ENCODE peak calls at places on chromosome 22, in six cellular contexts. P is pancreas, G is WTC11, H is cardiac fibroblast, F is epithelial cell of esophagus, U is activated B cell treated with CpG ODN at 0.5 μM for 24 hours. X is an unnamed sample.

GRCh38 chr22:41021039-41021654 is 70.0 kb downstream of the RBX1 start:
- DNase-seq in P (peak; percentile 22), G (peak; percentile 32), H (no peak), F (no peak), U (no peak), X (no peak)

GRCh38 chr22:50498322-50498861 is 9.1 kb downstream of the LMF2 start:
- DNase-seq in P (peak; percentile 84), G (peak; percentile 85), H (peak; percentile 71), F (peak; percentile 73), U (peak; percentile 38), X (no peak)

GRCh38 chr22:39094717-39095389 is 2.2 kb upstream of the APOBEC3H start:
- DNase-seq in P (no peak), G (no peak), H (no peak), F (no peak), U (no peak), X (no peak)

GRCh38 chr22:39197578-39197977 is 45.1 kb upstream of the CBX7 start:
- DNase-seq in P (no peak), G (no peak), H (no peak), F (no peak), U (no peak), X (no peak)

GRCh38 chr22:48746789-48747425 is 1080.8 kb downstream of the BRD1 start:
- DNase-seq in P (peak; percentile 6), G (no peak), H (no peak), F (no peak), U (no peak), X (peak; percentile 40)

GRCh38 chr22:41264408-41264941 is 21.5 kb downstream of the RANGAP1 start:
- DNase-seq in P (no peak), G (no peak), H (no peak), F (no peak), U (no peak), X (no peak)

GRCh38 chr22:37674951-37675929 is at the start of gene LGALS1:
- DNase-seq in P (peak; percentile 89), G (peak; percentile 81), H (peak; percentile 99), F (peak; percentile 92), U (peak; percentile 60), X (peak; percentile 87)

GRCh38 chr22:17199131-17199731 is 20.0 kb downstream of the ADA2 start:
- DNase-seq in P (no peak), G (peak; percentile 64), H (peak; percentile 49), F (no peak), U (no peak), X (no peak)

GRCh38 chr22:43988116-43988817 is 33.0 kb downstream of the SAMM50 start:
- DNase-seq in P (no peak), G (no peak), H (no peak), F (no peak), U (no peak), X (no peak)

DNA sequence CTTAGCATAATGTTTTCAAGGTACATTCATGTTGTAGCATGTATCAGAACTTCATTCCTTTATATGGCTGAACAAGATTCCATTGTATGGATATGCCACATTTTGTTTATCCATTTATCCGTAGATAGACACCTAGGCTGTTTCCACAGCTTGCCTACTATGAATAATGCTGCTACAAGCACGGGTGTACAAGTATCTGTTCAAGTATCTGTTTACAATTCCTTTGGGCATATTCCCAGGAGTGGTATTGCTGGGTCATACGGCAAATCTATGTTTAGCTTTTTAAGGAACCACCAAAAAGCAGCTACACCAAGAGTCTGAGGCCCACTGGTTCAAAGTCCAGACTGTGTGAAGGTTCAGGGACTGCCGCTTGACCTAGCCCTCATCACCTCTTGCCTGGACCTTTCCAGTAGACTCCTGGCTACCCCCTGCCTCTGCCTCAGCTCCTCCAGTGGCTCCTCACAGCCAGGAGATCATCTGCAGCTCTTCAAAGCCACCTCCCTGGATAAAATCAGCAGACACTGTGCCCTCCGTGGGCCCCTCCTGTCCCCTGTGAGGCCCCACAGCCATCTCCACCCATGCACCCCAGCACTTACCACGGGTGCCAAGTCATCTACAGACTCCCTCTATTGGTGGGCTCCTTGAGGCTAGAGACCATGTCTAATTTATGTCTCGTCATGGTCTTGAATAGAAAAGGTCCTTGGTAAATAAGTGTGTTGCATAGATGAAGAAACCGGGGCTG is 160.3 kb downstream of the MN1 start:
- DNase-seq in P (no peak), G (no peak), H (peak; percentile 14), F (peak; percentile 96), U (no peak), X (no peak)
- TF ChIP-seq CTCF in P (no peak), G (no peak), H (no peak), F (no peak), U (no peak), X (no peak)

GRCh38 chr22:28772633-28773460 is at the start of gene CCDC117:
- DNase-seq in P (peak; percentile 92), G (peak; percentile 94), H (peak; percentile 96), F (peak; percentile 97), U (peak; percentile 87), X (peak; percentile 90)
- TF ChIP-seq CTCF in P (no peak), G (no peak), H (no peak), F (no peak), U (no peak), X (peak; percentile 54)

DNA sequence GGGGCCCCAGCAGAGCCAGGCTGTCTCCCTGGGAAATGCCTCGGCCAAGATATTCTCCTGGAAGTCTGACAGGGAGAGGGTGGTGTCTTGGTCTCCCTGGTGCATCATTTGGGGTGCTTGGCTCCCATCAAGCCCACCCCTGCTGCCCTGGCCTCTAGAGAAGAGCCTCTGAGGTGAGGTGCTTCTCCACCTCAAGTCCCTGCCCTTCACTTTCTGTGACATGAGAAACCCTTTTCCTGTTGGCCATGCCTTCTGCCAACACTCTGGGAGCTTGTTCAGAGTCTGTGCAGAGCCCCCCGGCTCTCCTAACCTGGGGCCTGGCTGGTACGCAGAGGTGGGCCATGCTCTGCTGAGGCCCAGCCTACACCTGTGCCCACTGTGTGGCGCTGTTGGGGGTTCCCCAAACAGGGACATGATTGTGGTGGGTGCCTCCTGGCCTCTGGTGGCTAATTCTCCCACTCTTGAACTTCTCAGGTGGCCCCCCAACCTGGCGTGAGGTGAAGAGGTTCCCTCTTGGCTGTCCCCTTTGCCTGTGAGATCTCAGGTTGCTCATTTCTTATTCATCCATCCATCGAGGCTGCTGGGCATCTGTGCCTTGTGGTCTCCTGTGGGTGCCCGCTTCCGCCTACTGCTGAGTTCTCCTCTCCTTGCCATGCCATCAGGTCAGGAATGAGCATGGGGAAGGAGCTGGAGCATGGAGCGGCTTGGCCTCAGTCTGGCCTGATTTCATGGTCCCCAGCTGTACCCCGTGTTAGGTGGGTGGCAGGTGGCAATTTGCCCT is 19.2 kb upstream of the DGCR8 start:
- DNase-seq in P (no peak), G (peak; percentile 32), H (no peak), F (no peak), U (no peak), X (no peak)
- TF ChIP-seq CTCF in P (no peak), G (no peak), H (no peak), F (no peak), U (no peak), X (no peak)

DNA sequence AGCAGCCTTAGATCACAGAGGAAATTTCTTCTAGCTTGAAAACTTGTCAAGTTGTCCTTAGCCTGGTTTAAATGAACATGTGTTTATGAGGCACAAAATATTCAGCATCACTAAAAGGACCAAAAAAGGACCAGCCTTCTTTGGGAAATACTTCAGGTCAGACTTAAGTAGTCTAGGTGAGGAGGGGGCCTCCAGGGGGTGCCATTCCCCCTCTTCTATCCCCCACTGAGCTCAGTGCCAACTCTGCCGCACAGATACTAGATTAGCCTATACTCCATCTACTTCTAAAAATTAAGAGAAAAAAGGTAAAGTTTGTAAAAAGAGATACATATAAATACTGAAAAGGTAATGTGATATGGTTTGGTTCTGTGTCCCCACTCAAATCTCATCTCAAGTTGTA is 20.6 kb downstream of the CLTCL1 start:
- DNase-seq in P (no peak), G (no peak), H (no peak), F (no peak), U (no peak), X (no peak)
- TF ChIP-seq CTCF in P (no peak), G (no peak), H (no peak), F (no peak), U (no peak), X (no peak)

GRCh38 chr22:47285981-47286380 is 523.5 kb downstream of the TBC1D22A start:
- DNase-seq in P (no peak), G (no peak), H (no peak), F (no peak), U (no peak), X (no peak)
- TF ChIP-seq CTCF in P (no peak), G (no peak), H (no peak), F (no peak), U (no peak), X (no peak)

GRCh38 chr22:31995807-31996206 is 47.3 kb upstream of the SLC5A1 start:
- DNase-seq in P (no peak), G (no peak), H (no peak), F (no peak), U (no peak), X (no peak)

GRCh38 chr22:31998784-31999435 is 44.2 kb upstream of the SLC5A1 start:
- DNase-seq in P (no peak), G (no peak), H (no peak), F (no peak), U (no peak), X (no peak)

GRCh38 chr22:32000171-32000570 is 42.9 kb upstream of the SLC5A1 start:
- DNase-seq in P (no peak), G (no peak), H (no peak), F (no peak), U (no peak), X (no peak)

DNA sequence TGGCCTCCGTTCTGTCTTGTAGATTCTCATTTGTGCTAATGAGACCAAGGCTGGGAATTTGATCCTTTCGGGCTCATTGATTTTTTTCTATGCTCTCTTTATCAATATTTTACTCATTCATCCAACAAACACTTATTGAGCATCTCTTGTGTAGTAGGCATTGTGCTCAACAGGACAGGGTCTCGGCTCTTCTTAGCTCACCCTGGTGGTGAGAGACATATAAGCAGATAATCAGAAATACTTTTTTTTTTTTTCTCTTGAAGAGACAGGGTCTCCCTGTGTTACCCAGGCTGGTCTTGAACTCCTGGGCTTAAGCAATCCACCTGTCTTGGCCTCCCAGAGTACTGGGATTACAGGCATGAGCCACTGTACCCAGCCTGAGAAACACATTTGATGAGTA is 48.0 kb upstream of the SLC5A1 start:
- DNase-seq in P (no peak), G (no peak), H (no peak), F (no peak), U (no peak), X (no peak)
- TF ChIP-seq CTCF in P (no peak), G (no peak), H (peak; percentile 13), F (no peak), U (no peak), X (no peak)

DNA sequence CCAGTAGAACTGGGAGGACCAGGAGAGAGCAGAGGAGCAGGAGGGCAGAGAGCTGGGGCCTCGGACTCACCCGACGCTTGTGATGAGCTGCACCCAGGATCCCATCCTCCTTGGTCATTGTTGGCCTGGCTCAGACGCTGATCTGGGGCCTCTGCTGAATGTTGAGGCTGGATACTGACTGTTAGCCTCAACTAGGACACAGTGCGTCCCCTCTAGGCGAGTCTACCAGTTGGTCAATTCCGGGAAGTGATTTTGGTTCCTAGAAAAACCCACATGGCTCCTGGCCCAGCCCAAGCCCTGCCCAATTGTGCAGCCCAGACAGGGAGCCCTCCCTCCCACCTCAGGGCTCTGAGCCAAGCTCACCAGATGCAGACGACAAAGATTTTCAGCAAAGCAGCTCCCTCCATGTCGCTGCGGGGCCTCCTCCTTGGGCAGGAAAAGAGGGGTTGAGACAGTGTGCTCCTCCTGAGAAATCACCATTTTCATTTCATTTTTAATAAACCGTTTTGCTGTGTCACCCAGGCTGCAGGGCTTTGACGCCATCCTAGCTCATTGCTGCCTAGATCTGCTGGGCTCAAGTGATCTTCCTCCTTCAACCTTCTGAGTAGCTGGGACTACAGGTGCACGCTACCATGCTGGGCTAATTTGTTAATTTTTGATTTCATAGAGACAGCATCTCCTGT is at the start of gene APOL4:
- DNase-seq in P (peak; percentile 69), G (no peak), H (peak; percentile 66), F (no peak), U (no peak), X (no peak)
- TF ChIP-seq CTCF in P (no peak), G (no peak), H (no peak), F (no peak), U (no peak), X (no peak)

GRCh38 chr22:47157486-47158270 is 395.2 kb downstream of the TBC1D22A start:
- DNase-seq in P (no peak), G (no peak), H (no peak), F (no peak), U (no peak), X (no peak)
- TF ChIP-seq CTCF in P (no peak), G (no peak), H (no peak), F (no peak), U (no peak), X (no peak)